ENCODE peak calls at places on chromosomes 4 and X, in five cellular contexts. Y is K562, R is H1, F is GM12878, V is HepG2. P is an unnamed sample. For H3K9me3, the result is how much of the 10 kb centered on the place peaks cover.

GRCh38 chr4:15027921-15028435 is 25.7 kb downstream of the CPEB2 start:
- DNase-seq in Y (no peak), R (no peak), F (no peak), V (no peak), P (no peak)

GRCh38 chr4:110636231-110636676 is 13.4 kb upstream of the PITX2 start:
- DNase-seq in Y (no peak), R (no peak), F (no peak), V (no peak), P (peak)

GRCh38 chrX:1453951-1454785 is 1.5 kb upstream of the ASMTL start:
- DNase-seq in Y (peak), R (peak), F (no peak), V (peak), P (peak)

GRCh38 chr4:165541773-165542459 is 163.1 kb downstream of the CPE start:
- DNase-seq in Y (peak), R (no peak), F (no peak), V (no peak), P (no peak)

GRCh38 chrX:13432376-13432775 is 112.5 kb upstream of the ATXN3L start:
- DNase-seq in Y (no peak), R (no peak), F (no peak), V (no peak), P (no peak)

GRCh38 chr4:139018501-139018900 is 2.9 kb downstream of the NOCT start:
- DNase-seq in Y (no peak), R (no peak), F (no peak), V (no peak), P (no peak)

GRCh38 chr4:8364848-8365350 is 75.6 kb downstream of the ACOX3 start:
- DNase-seq in Y (no peak), R (no peak), F (no peak), V (no peak), P (no peak)

GRCh38 chr4:80221161-80221560 is 23.9 kb downstream of the PRDM8 start:
- DNase-seq in Y (no peak), R (no peak), F (no peak), V (no peak), P (no peak)

GRCh38 chrX:30798810-30799209 is 90.2 kb downstream of the TAB3 start:
- DNase-seq in Y (no peak), R (no peak), F (no peak), V (no peak), P (no peak)

GRCh38 chr4:157225096-157225495 is 4.6 kb downstream of the GRIA2 start:
- DNase-seq in Y (no peak), R (no peak), F (no peak), V (no peak), P (no peak)

GRCh38 chrX:54978448-54978847 is 15.5 kb downstream of the PFKFB1 start:
- DNase-seq in Y (no peak), R (no peak), F (no peak), V (peak), P (no peak)

GRCh38 chrX:40646489-40647306 is 663 bp downstream of the CXorf38 start:
- DNase-seq in Y (peak), R (no peak), F (no peak), V (no peak), P (no peak)

GRCh38 chrX:68461541-68461940 is 28.2 kb upstream of the OPHN1 start:
- DNase-seq in Y (no peak), R (no peak), F (no peak), V (no peak), P (no peak)

GRCh38 chr4:82984459-82984858 is 26.2 kb downstream of the LIN54 start:
- DNase-seq in Y (peak), R (no peak), F (no peak), V (peak), P (peak)

GRCh38 chr4:104302731-104303130 is 192.0 kb downstream of the CXXC4 start:
- DNase-seq in Y (no peak), R (no peak), F (no peak), V (no peak), P (no peak)

GRCh38 chr4:187017156-187017555 is 293.5 kb upstream of the FAT1 start:
- DNase-seq in Y (no peak), R (no peak), F (no peak), V (no peak), P (no peak)

GRCh38 chr4:81590596-81590995 is 118.9 kb upstream of the RASGEF1B start:
- DNase-seq in Y (no peak), R (no peak), F (no peak), V (no peak), P (no peak)

GRCh38 chr4:173243917-173244658 is 75.5 kb downstream of the GALNT7 start:
- DNase-seq in Y (no peak), R (no peak), F (no peak), V (no peak), P (no peak)

GRCh38 chr4:65651031-65651430 is 19.3 kb downstream of the EPHA5 start:
- DNase-seq in Y (no peak), R (no peak), F (no peak), V (no peak), P (no peak)

GRCh38 chrX:150871341-150871811 is 27.1 kb downstream of the CD99L2 start:
- DNase-seq in Y (no peak), R (no peak), F (no peak), V (no peak), P (no peak)

GRCh38 chr4:138178566-138178965 is 63.6 kb downstream of the SLC7A11 start:
- DNase-seq in Y (no peak), R (no peak), F (no peak), V (no peak), P (no peak)

GRCh38 chrX:78119521-78120227 is 15.6 kb downstream of the PGK1 start:
- DNase-seq in Y (no peak), R (no peak), F (no peak), V (no peak), P (no peak)

GRCh38 chr4:182711211-182711610 is 206.0 kb downstream of the DCTD start:
- DNase-seq in Y (no peak), R (no peak), F (no peak), V (no peak), P (no peak)

GRCh38 chr4:87081826-87082225 is 138.6 kb downstream of the KLHL8 start:
- DNase-seq in Y (no peak), R (no peak), F (no peak), V (no peak), P (no peak)

GRCh38 chrX:51860679-51861078 is 32.7 kb upstream of the MAGED1 start:
- DNase-seq in Y (peak), R (no peak), F (no peak), V (peak), P (peak)

GRCh38 chr4:129218355-129218754 is 122.4 kb downstream of the C4orf33 start:
- DNase-seq in Y (no peak), R (no peak), F (no peak), V (no peak), P (no peak)

GRCh38 chr4:183360161-183360919 is 38.1 kb upstream of the CLDN24 start:
- DNase-seq in Y (no peak), R (no peak), F (no peak), V (no peak), P (no peak)

GRCh38 chr4:145937021-145937861 is 1.4 kb downstream of the ZNF827 start:
- DNase-seq in Y (peak), R (no peak), F (no peak), V (no peak), P (no peak)

GRCh38 chr4:8123865-8124264 is 34.7 kb downstream of the ABLIM2 start:
- DNase-seq in Y (no peak), R (no peak), F (no peak), V (no peak), P (no peak)

GRCh38 chr4:2354760-2355159 is 63.7 kb downstream of the ZFYVE28 start:
- DNase-seq in Y (no peak), R (no peak), F (no peak), V (no peak), P (no peak)

GRCh38 chrX:141960573-141960972 is 56.9 kb downstream of the MAGEC1 start:
- DNase-seq in Y (no peak), R (no peak), F (no peak), V (no peak), P (no peak)

GRCh38 chr4:2865381-2865780 is 21.7 kb downstream of the ADD1 start:
- DNase-seq in Y (no peak), R (no peak), F (no peak), V (no peak), P (no peak)

GRCh38 chr4:101792056-101792575 is 1.6 kb downstream of the BANK1 start:
- DNase-seq in Y (no peak), R (no peak), F (no peak), V (no peak), P (no peak)

GRCh38 chr4:115054836-115055235 is 58.6 kb downstream of the NDST4 start:
- DNase-seq in Y (no peak), R (no peak), F (no peak), V (peak), P (no peak)

GRCh38 chrX:70359458-70359857 is 63.7 kb upstream of the GDPD2 start:
- DNase-seq in Y (no peak), R (no peak), F (no peak), V (no peak), P (no peak)

GRCh38 chr4:80071643-80072606 is 1.1 kb downstream of the ANTXR2 start:
- DNase-seq in Y (peak), R (peak), F (peak), V (peak), P (no peak)

GRCh38 chr4:161992317-161992716 is 171.5 kb downstream of the FSTL5 start:
- DNase-seq in Y (no peak), R (no peak), F (no peak), V (no peak), P (no peak)

GRCh38 chr4:180493299-180493698 is 1749.9 kb upstream of the TENM3 start:
- DNase-seq in Y (no peak), R (no peak), F (no peak), V (no peak), P (no peak)

GRCh38 chr4:38499101-38499500 is 164.9 kb upstream of the KLF3 start:
- DNase-seq in Y (no peak), R (no peak), F (no peak), V (no peak), P (no peak)

DNA sequence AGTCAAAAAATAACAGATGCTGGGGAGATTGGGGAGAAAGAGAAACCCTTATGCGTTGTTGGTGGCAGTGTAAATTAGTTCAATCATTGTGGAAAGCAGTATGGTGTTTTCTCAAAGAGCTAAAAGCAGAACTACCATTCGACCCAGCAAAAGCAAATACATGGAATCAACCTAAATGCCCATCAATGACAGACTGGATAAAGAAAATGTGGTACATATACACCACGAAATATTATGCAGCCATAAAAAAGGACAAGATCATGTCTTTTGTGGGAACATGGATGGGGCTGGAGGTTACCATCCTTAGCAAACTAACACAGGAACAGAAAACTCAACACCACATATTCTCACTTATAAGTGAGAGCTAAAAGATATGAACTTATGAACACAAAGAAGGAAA is 188.9 kb downstream of the CAMK2D start:
- DNase-seq in Y (no peak), R (no peak), F (no peak), V (no peak), P (no peak)
- TF ChIP-seq ZNF274 in Y (no peak), R (no peak), F (no peak), V (no peak), P (no peak)

GRCh38 chr4:1255699-1256098 is 6.8 kb upstream of the CTBP1 start:
- DNase-seq in Y (no peak), R (no peak), F (no peak), V (no peak), P (no peak)
- H3K9me3 ChIP-seq in Y (under half), R (under half), F (under half), V (under half), P (under half)

DNA sequence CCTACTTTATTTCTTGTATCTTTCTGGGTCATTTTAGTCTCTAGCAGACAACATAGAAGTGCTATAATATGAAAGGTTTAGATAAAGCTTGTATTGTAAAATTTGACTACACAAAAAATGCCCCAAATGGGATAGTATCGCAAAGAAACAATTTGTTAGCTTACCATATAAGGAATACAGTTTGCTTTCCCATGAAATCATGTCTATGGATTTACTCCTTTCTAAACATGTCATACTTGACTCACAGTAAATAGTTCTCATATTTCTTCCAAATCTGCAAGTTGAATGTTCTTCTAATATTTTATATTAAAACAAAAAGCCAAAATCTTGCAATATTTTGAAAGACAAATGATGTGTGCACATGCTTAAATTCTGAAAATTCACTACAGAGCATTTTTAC is 103.9 kb downstream of the PPA2 start:
- DNase-seq in Y (no peak), R (no peak), F (no peak), V (no peak), P (no peak)
- TF ChIP-seq RAD21 in Y (no peak), R (no peak), F (no peak), V (no peak), P (no peak)

GRCh38 chr4:40548256-40548655 is 81.4 kb downstream of the RBM47 start:
- DNase-seq in Y (no peak), R (no peak), F (no peak), V (no peak), P (no peak)
- TF ChIP-seq ZNF274 in Y (no peak), R (no peak), F (no peak), V (no peak), P (no peak)